ENCODE peak calls at places on chromosomes 4 and X, in six cellular contexts. One of them, this sample, is unnamed. For H3K4me1, the result is how much of the 10 kb centered on the place peaks cover.

GRCh38 chr4:46993075-46994006 is at the start of gene GABRA4:
- DNase-seq in neuronal stem cell: peak
- DNase-seq in breast epithelium: no peak
- DNase-seq in testis: no peak
- DNase-seq in aorta: no peak
- DNase-seq in cardiac muscle cell: peak
- DNase-seq in this sample: no peak

GRCh38 chrX:57367649-57368048 is 81.1 kb downstream of the FAAH2 start:
- DNase-seq in cardiac muscle cell: peak
- DNase-seq in breast epithelium: no peak
- DNase-seq in neuronal stem cell: no peak
- DNase-seq in testis: no peak
- DNase-seq in aorta: no peak
- DNase-seq in this sample: no peak

GRCh38 chr4:153788064-153788418 is 842 bp downstream of the SFRP2 start:
- DNase-seq in cardiac muscle cell: no peak
- DNase-seq in neuronal stem cell: no peak
- DNase-seq in breast epithelium: no peak
- DNase-seq in aorta: no peak
- DNase-seq in testis: no peak
- DNase-seq in this sample: no peak

GRCh38 chrX:115372026-115372610 is 82.6 kb downstream of the LUZP4 start:
- DNase-seq in aorta: no peak
- DNase-seq in cardiac muscle cell: peak
- DNase-seq in neuronal stem cell: no peak
- DNase-seq in breast epithelium: no peak
- DNase-seq in testis: no peak
- DNase-seq in this sample: no peak

GRCh38 chr4:96767815-96768480 is 928.1 kb downstream of the PDHA2 start:
- DNase-seq in breast epithelium: no peak
- DNase-seq in cardiac muscle cell: no peak
- DNase-seq in testis: no peak
- DNase-seq in neuronal stem cell: no peak
- DNase-seq in aorta: no peak
- DNase-seq in this sample: no peak

GRCh38 chr4:183256756-183257385 is 63.2 kb downstream of the CLDN22 start:
- DNase-seq in testis: peak
- DNase-seq in cardiac muscle cell: peak
- DNase-seq in neuronal stem cell: peak
- DNase-seq in breast epithelium: no peak
- DNase-seq in aorta: peak
- DNase-seq in this sample: no peak

GRCh38 chrX:31435592-31435991 is 363.8 kb upstream of the FTHL17 start:
- DNase-seq in neuronal stem cell: peak
- DNase-seq in breast epithelium: no peak
- DNase-seq in aorta: no peak
- DNase-seq in testis: peak
- DNase-seq in cardiac muscle cell: peak
- DNase-seq in this sample: no peak

GRCh38 chrX:41003501-41004286 is 81.6 kb upstream of the USP9X start:
- DNase-seq in breast epithelium: no peak
- DNase-seq in cardiac muscle cell: no peak
- DNase-seq in testis: no peak
- DNase-seq in neuronal stem cell: no peak
- DNase-seq in aorta: no peak
- DNase-seq in this sample: no peak

DNA sequence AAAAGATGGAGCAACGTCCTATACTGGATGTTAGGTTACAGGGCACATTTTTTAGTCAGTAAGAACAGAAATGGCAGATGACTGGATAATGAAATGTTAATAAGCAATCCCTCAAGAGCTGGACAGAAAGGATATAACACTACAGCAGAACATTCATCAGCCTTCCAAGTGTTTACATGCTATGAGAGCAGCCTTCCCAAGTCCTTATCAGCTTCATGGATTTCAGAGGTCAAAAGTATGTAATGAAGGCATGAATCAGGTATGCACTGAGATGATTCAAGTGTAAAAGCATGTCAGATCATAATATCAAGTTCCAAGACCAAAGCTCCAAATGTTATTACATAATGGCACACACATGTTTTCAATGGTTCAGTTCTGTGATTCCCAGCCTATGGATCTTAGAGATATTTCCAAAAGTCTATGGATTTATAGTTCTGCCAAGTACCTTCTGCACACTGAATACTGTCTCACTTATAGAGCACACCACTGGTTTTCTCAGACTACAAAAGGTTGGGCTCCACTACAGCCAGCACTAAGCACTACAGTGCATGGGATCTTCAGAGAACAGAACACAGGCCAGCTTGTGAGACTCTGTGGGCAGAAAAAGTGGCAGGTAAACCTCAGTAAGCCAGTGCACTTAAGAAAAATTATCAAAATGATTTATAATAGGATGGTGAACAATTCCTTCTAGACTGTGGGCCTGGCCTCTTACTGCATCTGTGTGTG is 49.2 kb downstream of the GPC4 start:
- DNase-seq in cardiac muscle cell: no peak
- DNase-seq in aorta: no peak
- DNase-seq in neuronal stem cell: no peak
- DNase-seq in testis: no peak
- DNase-seq in breast epithelium: no peak
- DNase-seq in this sample: no peak
- H3K4me1 ChIP-seq in cardiac muscle cell: under half
- H3K4me1 ChIP-seq in aorta: under half
- H3K4me1 ChIP-seq in neuronal stem cell: under half
- H3K4me1 ChIP-seq in testis: under half
- H3K4me1 ChIP-seq in breast epithelium: under half
- H3K4me1 ChIP-seq in this sample: under half

GRCh38 chrX:24146283-24146865 is 3.2 kb upstream of the ZFX start:
- DNase-seq in neuronal stem cell: no peak
- DNase-seq in testis: no peak
- DNase-seq in cardiac muscle cell: no peak
- DNase-seq in aorta: no peak
- DNase-seq in breast epithelium: no peak
- DNase-seq in this sample: no peak
- H3K4me3 ChIP-seq in neuronal stem cell: no peak
- H3K4me3 ChIP-seq in testis: no peak
- H3K4me3 ChIP-seq in cardiac muscle cell: no peak
- H3K4me3 ChIP-seq in aorta: no peak
- H3K4me3 ChIP-seq in breast epithelium: peak
- H3K4me3 ChIP-seq in this sample: no peak

GRCh38 chr4:40209401-40209800 is 12.6 kb downstream of the RHOH start:
- DNase-seq in cardiac muscle cell: no peak
- DNase-seq in breast epithelium: no peak
- DNase-seq in neuronal stem cell: no peak
- DNase-seq in testis: no peak
- DNase-seq in aorta: no peak
- DNase-seq in this sample: no peak
- H3K4me1 ChIP-seq in cardiac muscle cell: under half
- H3K4me1 ChIP-seq in breast epithelium: under half
- H3K4me1 ChIP-seq in neuronal stem cell: under half
- H3K4me1 ChIP-seq in testis: under half
- H3K4me1 ChIP-seq in aorta: under half
- H3K4me1 ChIP-seq in this sample: under half

DNA sequence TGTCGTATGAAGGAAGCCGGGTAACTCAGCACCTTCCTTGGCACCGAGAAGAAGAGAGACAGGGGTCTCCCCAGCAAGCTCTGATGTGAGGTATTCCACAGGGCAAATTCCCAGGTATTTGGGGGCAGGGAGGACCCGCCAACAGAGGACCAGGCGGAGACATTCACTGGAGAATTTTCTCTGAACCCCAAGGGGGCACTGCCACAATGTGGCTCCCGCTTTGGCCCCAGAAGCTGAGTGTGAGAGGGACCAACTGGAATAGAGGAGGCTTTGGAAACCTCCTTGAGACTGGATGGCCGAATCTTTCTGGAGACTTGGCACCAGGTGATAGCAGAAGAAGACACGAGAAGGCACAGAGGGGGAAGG is 735 bp upstream of the GABRE start:
- DNase-seq in breast epithelium: no peak
- DNase-seq in testis: no peak
- DNase-seq in neuronal stem cell: no peak
- DNase-seq in aorta: no peak
- DNase-seq in cardiac muscle cell: no peak
- DNase-seq in this sample: no peak
- H3K4me3 ChIP-seq in breast epithelium: peak
- H3K4me3 ChIP-seq in testis: peak
- H3K4me3 ChIP-seq in neuronal stem cell: no peak
- H3K4me3 ChIP-seq in aorta: no peak
- H3K4me3 ChIP-seq in cardiac muscle cell: peak
- H3K4me3 ChIP-seq in this sample: peak

GRCh38 chrX:20253232-20253543 is 13.5 kb downstream of the RPS6KA3 start:
- DNase-seq in neuronal stem cell: no peak
- DNase-seq in testis: no peak
- DNase-seq in aorta: no peak
- DNase-seq in breast epithelium: no peak
- DNase-seq in cardiac muscle cell: no peak
- DNase-seq in this sample: no peak

GRCh38 chrX:20254712-20255299 is 11.9 kb downstream of the RPS6KA3 start:
- DNase-seq in testis: no peak
- DNase-seq in aorta: no peak
- DNase-seq in neuronal stem cell: no peak
- DNase-seq in breast epithelium: no peak
- DNase-seq in cardiac muscle cell: no peak
- DNase-seq in this sample: no peak

GRCh38 chrX:20248592-20249192 is 18.0 kb downstream of the RPS6KA3 start:
- DNase-seq in aorta: no peak
- DNase-seq in neuronal stem cell: no peak
- DNase-seq in breast epithelium: no peak
- DNase-seq in cardiac muscle cell: no peak
- DNase-seq in testis: no peak
- DNase-seq in this sample: no peak

GRCh38 chrX:20252392-20253231 is 14.1 kb downstream of the RPS6KA3 start:
- DNase-seq in breast epithelium: no peak
- DNase-seq in testis: peak
- DNase-seq in aorta: no peak
- DNase-seq in neuronal stem cell: no peak
- DNase-seq in cardiac muscle cell: peak
- DNase-seq in this sample: peak
- H3K4me1 ChIP-seq in breast epithelium: under half
- H3K4me1 ChIP-seq in testis: under half
- H3K4me1 ChIP-seq in aorta: under half
- H3K4me1 ChIP-seq in neuronal stem cell: under half
- H3K4me1 ChIP-seq in cardiac muscle cell: under half
- H3K4me1 ChIP-seq in this sample: under half

GRCh38 chr4:42637861-42638260 is 19.0 kb downstream of the ATP8A1 start:
- DNase-seq in breast epithelium: no peak
- DNase-seq in cardiac muscle cell: no peak
- DNase-seq in aorta: no peak
- DNase-seq in testis: no peak
- DNase-seq in neuronal stem cell: no peak
- DNase-seq in this sample: no peak

GRCh38 chr4:42638993-42639392 is 17.9 kb downstream of the ATP8A1 start:
- DNase-seq in aorta: no peak
- DNase-seq in cardiac muscle cell: no peak
- DNase-seq in neuronal stem cell: no peak
- DNase-seq in testis: no peak
- DNase-seq in breast epithelium: no peak
- DNase-seq in this sample: no peak

GRCh38 chr4:42636591-42636990 is 20.3 kb downstream of the ATP8A1 start:
- DNase-seq in testis: no peak
- DNase-seq in neuronal stem cell: no peak
- DNase-seq in cardiac muscle cell: no peak
- DNase-seq in aorta: no peak
- DNase-seq in breast epithelium: no peak
- DNase-seq in this sample: no peak

GRCh38 chr4:42638276-42638675 is 18.6 kb downstream of the ATP8A1 start:
- DNase-seq in neuronal stem cell: no peak
- DNase-seq in aorta: no peak
- DNase-seq in breast epithelium: no peak
- DNase-seq in cardiac muscle cell: no peak
- DNase-seq in testis: no peak
- DNase-seq in this sample: no peak

GRCh38 chr4:42637104-42637503 is 19.8 kb downstream of the ATP8A1 start:
- DNase-seq in neuronal stem cell: no peak
- DNase-seq in cardiac muscle cell: no peak
- DNase-seq in breast epithelium: no peak
- DNase-seq in aorta: no peak
- DNase-seq in testis: no peak
- DNase-seq in this sample: no peak
- H3K4me3 ChIP-seq in neuronal stem cell: no peak
- H3K4me3 ChIP-seq in cardiac muscle cell: no peak
- H3K4me3 ChIP-seq in breast epithelium: no peak
- H3K4me3 ChIP-seq in aorta: no peak
- H3K4me3 ChIP-seq in testis: no peak
- H3K4me3 ChIP-seq in this sample: no peak

GRCh38 chr4:5999830-6000365 is 18.3 kb downstream of the C4orf50 start:
- DNase-seq in breast epithelium: no peak
- DNase-seq in testis: no peak
- DNase-seq in cardiac muscle cell: no peak
- DNase-seq in aorta: no peak
- DNase-seq in neuronal stem cell: no peak
- DNase-seq in this sample: no peak
- H3K4me1 ChIP-seq in breast epithelium: under half
- H3K4me1 ChIP-seq in testis: under half
- H3K4me1 ChIP-seq in cardiac muscle cell: under half
- H3K4me1 ChIP-seq in aorta: under half
- H3K4me1 ChIP-seq in neuronal stem cell: under half
- H3K4me1 ChIP-seq in this sample: under half

DNA sequence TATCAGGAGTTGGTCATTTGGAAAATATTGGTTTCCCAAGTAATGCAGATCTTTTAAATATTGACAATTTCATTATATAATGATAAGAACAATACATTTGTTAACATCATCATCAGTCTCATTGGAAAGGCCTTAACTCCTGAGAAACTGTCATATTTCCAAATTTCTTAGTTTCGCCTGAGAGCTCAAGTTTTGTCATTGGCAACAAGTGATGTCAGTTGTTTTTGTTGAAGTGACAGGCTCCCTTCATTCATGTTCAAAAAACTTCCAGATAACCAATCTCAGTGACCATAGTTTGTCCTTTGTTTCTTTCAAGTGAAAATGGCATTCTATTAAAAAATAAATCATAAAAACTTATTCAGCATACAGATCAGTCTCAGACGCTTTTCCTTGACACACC is 71.8 kb downstream of the HMGB2 start:
- DNase-seq in cardiac muscle cell: no peak
- DNase-seq in aorta: no peak
- DNase-seq in testis: no peak
- DNase-seq in neuronal stem cell: no peak
- DNase-seq in breast epithelium: no peak
- DNase-seq in this sample: no peak
- H3K4me3 ChIP-seq in cardiac muscle cell: no peak
- H3K4me3 ChIP-seq in aorta: no peak
- H3K4me3 ChIP-seq in testis: no peak
- H3K4me3 ChIP-seq in neuronal stem cell: no peak
- H3K4me3 ChIP-seq in breast epithelium: no peak
- H3K4me3 ChIP-seq in this sample: no peak

This sample was measured in prostate gland.